ENCODE peak calls at places on chromosomes 11 and 22, in four cellular contexts. E is A549, B is K562, F is HepG2. J is an unnamed sample.
A peak's percentile ranks its signal among the peaks of the same experiment; 100 is the strongest.

GRCh38 chr22:28873183-28873964 is 10.0 kb upstream of the ZNRF3 start:
- DNase-seq in E (no peak), B (peak; percentile 47), F (no peak), J (no peak)

GRCh38 chr11:46416656-46417055 is 25.1 kb upstream of the CHRM4 start:
- DNase-seq in E (no peak), F (no peak), B (no peak), J (no peak)

GRCh38 chr11:1491379-1491778 is 4.8 kb upstream of the MOB2 start:
- DNase-seq in E (no peak), F (no peak), B (no peak), J (no peak)

GRCh38 chr11:125063429-125064043 is 431 bp downstream of the SLC37A2 start:
- DNase-seq in E (no peak), F (no peak), B (no peak), J (peak; percentile 43)

GRCh38 chr11:27427183-27427980 is 45.2 kb downstream of the LGR4 start:
- DNase-seq in F (no peak), E (no peak), B (no peak), J (no peak)

GRCh38 chr11:102237096-102237735 is 80.1 kb upstream of the BIRC3 start:
- DNase-seq in E (no peak), B (no peak), F (no peak), J (no peak)

GRCh38 chr22:29914991-29915390 is 32.0 kb downstream of the MTMR3 start:
- DNase-seq in B (no peak), E (no peak), F (no peak), J (no peak)

GRCh38 chr11:65112551-65113360 is 1.1 kb downstream of the TM7SF2 start:
- DNase-seq in F (peak; percentile 41), E (peak; percentile 53), B (peak; percentile 68), J (peak; percentile 69)

GRCh38 chr11:61153593-61154090 is 7.6 kb downstream of the VPS37C start:
- DNase-seq in F (no peak), B (no peak), E (no peak), J (no peak)

GRCh38 chr11:110565690-110566336 is 136.1 kb downstream of the FDX1 start:
- DNase-seq in F (no peak), E (no peak), B (no peak), J (no peak)

GRCh38 chr11:72821221-72821919 is 7.2 kb downstream of the ATG16L2 start:
- DNase-seq in B (peak; percentile 55), F (no peak), E (no peak), J (no peak)

GRCh38 chr11:34495239-34495723 is 18.3 kb downstream of the ELF5 start:
- DNase-seq in B (no peak), E (no peak), F (no peak), J (no peak)

GRCh38 chr11:13376402-13376801 is 86.6 kb downstream of the BTBD10 start:
- DNase-seq in F (no peak), B (no peak), E (no peak), J (no peak)

GRCh38 chr22:19605508-19606331 is 81.5 kb upstream of the CLDN5 start:
- DNase-seq in B (peak; percentile 40), F (no peak), E (no peak), J (no peak)

GRCh38 chr11:87037450-87038234 is at the start of gene TMEM135:
- DNase-seq in E (peak; percentile 95), F (peak; percentile 94), B (peak; percentile 97), J (peak; percentile 98)

GRCh38 chr11:92154611-92155010 is 70.0 kb upstream of the FAT3 start:
- DNase-seq in E (no peak), B (no peak), F (no peak), J (no peak)

GRCh38 chr22:37746366-37747089 is 49.7 kb downstream of the TRIOBP start:
- DNase-seq in F (no peak), E (no peak), B (peak; percentile 64), J (peak; percentile 45)

GRCh38 chr11:131037873-131038272 is 121.6 kb upstream of the SNX19 start:
- DNase-seq in E (no peak), F (no peak), B (no peak), J (no peak)

GRCh38 chr11:107561688-107562087 is 3.8 kb downstream of the ALKBH8 start:
- DNase-seq in F (no peak), E (peak; percentile 36), B (no peak), J (no peak)

GRCh38 chr11:130915556-130916237 is 582 bp downstream of the SNX19 start:
- DNase-seq in E (no peak), B (no peak), F (no peak), J (no peak)

GRCh38 chr11:68504432-68505066 is 44.0 kb downstream of the PPP6R3 start:
- DNase-seq in E (no peak), B (no peak), F (no peak), J (no peak)

GRCh38 chr22:26845016-26845728 is 187.8 kb downstream of the MIAT start:
- DNase-seq in B (no peak), F (no peak), E (no peak), J (no peak)

GRCh38 chr11:83070878-83071640 is 638 bp downstream of the RAB30 start:
- DNase-seq in B (peak; percentile 17), F (no peak), E (no peak), J (peak; percentile 27)

GRCh38 chr11:11010624-11011127 is 152.8 kb upstream of the ZBED5 start:
- DNase-seq in F (peak; percentile 16), E (peak; percentile 55), B (no peak), J (peak; percentile 47)

GRCh38 chr22:49197500-49197899 is 630.2 kb downstream of the BRD1 start:
- DNase-seq in F (no peak), B (no peak), E (no peak), J (peak; percentile 45)
- TF ChIP-seq HMGXB4 in F (no peak), B (no peak), E (no peak), J (no peak)

GRCh38 chr22:31286360-31287255 is 5.7 kb downstream of the PIK3IP1 start:
- DNase-seq in F (no peak), E (no peak), B (no peak), J (no peak)
- TF ChIP-seq HMGXB4 in F (no peak), E (no peak), B (no peak), J (no peak)

GRCh38 chr11:71322192-71322735 is 69.9 kb upstream of the SHANK2 start:
- DNase-seq in E (no peak), F (no peak), B (no peak), J (no peak)
- TF ChIP-seq HMGXB4 in E (no peak), F (no peak), B (no peak), J (no peak)

GRCh38 chr11:14904745-14905103 is 12.7 kb upstream of the CYP2R1 start:
- DNase-seq in E (peak; percentile 64), B (peak; percentile 10), F (no peak), J (peak; percentile 91)
- TF ChIP-seq HMGXB4 in E (no peak), B (no peak), F (no peak), J (no peak)

GRCh38 chr11:116895053-116895757 is 57.8 kb upstream of the APOA1 start:
- DNase-seq in B (peak; percentile 23), E (peak; percentile 11), F (no peak), J (peak; percentile 67)
- TF ChIP-seq HMGXB4 in B (no peak), E (no peak), F (no peak), J (no peak)

GRCh38 chr11:32713496-32713895 is 81.0 kb downstream of the CCDC73 start:
- DNase-seq in B (no peak), F (no peak), E (peak; percentile 30), J (no peak)
- TF ChIP-seq HMGXB4 in B (no peak), F (no peak), E (no peak), J (no peak)